ENCODE peak calls at places on chromosomes 6 and 20, in ten cellular contexts. One of them, this sample, is unnamed.

GRCh38 chr6:125020385-125020784 is 58.1 kb downstream of the RNF217 start:
- DNase-seq in astrocyte: peak; percentile 48
- DNase-seq in substantia nigra: no peak
- DNase-seq in adrenal gland: no peak
- DNase-seq in GM19239: no peak
- DNase-seq in HFF-Myc: peak; percentile 51
- DNase-seq in heart right ventricle: no peak
- DNase-seq in stimulated activated CD8-positive, alpha-beta memory T cell treated with anti-CD3 and anti-CD28 coated beads, Interleukin-2, amount 100 ng/mL, for 48 hours: no peak
- DNase-seq in OCI-LY7: no peak
- DNase-seq in stimulated activated CD4-positive, alpha-beta T cell treated with anti-CD3 and anti-CD28 coated beads, TNF-alpha, amount 100 ng/mL, for 1 hour: no peak
- DNase-seq in this sample: no peak

GRCh38 chr20:59830107-59831023 is 103.1 kb downstream of the SYCP2 start:
- DNase-seq in astrocyte: no peak
- DNase-seq in substantia nigra: no peak
- DNase-seq in adrenal gland: peak; percentile 23
- DNase-seq in GM19239: no peak
- DNase-seq in HFF-Myc: no peak
- DNase-seq in heart right ventricle: no peak
- DNase-seq in stimulated activated CD8-positive, alpha-beta memory T cell treated with anti-CD3 and anti-CD28 coated beads, Interleukin-2, amount 100 ng/mL, for 48 hours: no peak
- DNase-seq in OCI-LY7: no peak
- DNase-seq in stimulated activated CD4-positive, alpha-beta T cell treated with anti-CD3 and anti-CD28 coated beads, TNF-alpha, amount 100 ng/mL, for 1 hour: no peak
- DNase-seq in this sample: no peak

GRCh38 chr6:137745321-137745720 is 121.7 kb upstream of the TNFAIP3 start:
- DNase-seq in astrocyte: no peak
- DNase-seq in substantia nigra: no peak
- DNase-seq in adrenal gland: no peak
- DNase-seq in GM19239: no peak
- DNase-seq in HFF-Myc: no peak
- DNase-seq in heart right ventricle: no peak
- DNase-seq in stimulated activated CD8-positive, alpha-beta memory T cell treated with anti-CD3 and anti-CD28 coated beads, Interleukin-2, amount 100 ng/mL, for 48 hours: no peak
- DNase-seq in OCI-LY7: no peak
- DNase-seq in stimulated activated CD4-positive, alpha-beta T cell treated with anti-CD3 and anti-CD28 coated beads, TNF-alpha, amount 100 ng/mL, for 1 hour: no peak
- DNase-seq in this sample: no peak

GRCh38 chr20:63319164-63320040 is 26.4 kb downstream of the COL20A1 start:
- DNase-seq in astrocyte: no peak
- DNase-seq in substantia nigra: no peak
- DNase-seq in adrenal gland: no peak
- DNase-seq in GM19239: no peak
- DNase-seq in HFF-Myc: no peak
- DNase-seq in heart right ventricle: no peak
- DNase-seq in stimulated activated CD8-positive, alpha-beta memory T cell treated with anti-CD3 and anti-CD28 coated beads, Interleukin-2, amount 100 ng/mL, for 48 hours: no peak
- DNase-seq in OCI-LY7: no peak
- DNase-seq in stimulated activated CD4-positive, alpha-beta T cell treated with anti-CD3 and anti-CD28 coated beads, TNF-alpha, amount 100 ng/mL, for 1 hour: no peak
- DNase-seq in this sample: no peak

GRCh38 chr6:26187292-26187691 is 100.1 kb downstream of the HFE start:
- DNase-seq in astrocyte: no peak
- DNase-seq in substantia nigra: no peak
- DNase-seq in adrenal gland: no peak
- DNase-seq in GM19239: no peak
- DNase-seq in HFF-Myc: no peak
- DNase-seq in heart right ventricle: no peak
- DNase-seq in stimulated activated CD8-positive, alpha-beta memory T cell treated with anti-CD3 and anti-CD28 coated beads, Interleukin-2, amount 100 ng/mL, for 48 hours: no peak
- DNase-seq in OCI-LY7: no peak
- DNase-seq in stimulated activated CD4-positive, alpha-beta T cell treated with anti-CD3 and anti-CD28 coated beads, TNF-alpha, amount 100 ng/mL, for 1 hour: no peak
- DNase-seq in this sample: no peak

GRCh38 chr6:126976263-126976797 is 142.1 kb upstream of the RSPO3 start:
- DNase-seq in astrocyte: no peak
- DNase-seq in substantia nigra: no peak
- DNase-seq in adrenal gland: no peak
- DNase-seq in GM19239: no peak
- DNase-seq in HFF-Myc: no peak
- DNase-seq in heart right ventricle: no peak
- DNase-seq in stimulated activated CD8-positive, alpha-beta memory T cell treated with anti-CD3 and anti-CD28 coated beads, Interleukin-2, amount 100 ng/mL, for 48 hours: no peak
- DNase-seq in OCI-LY7: no peak
- DNase-seq in stimulated activated CD4-positive, alpha-beta T cell treated with anti-CD3 and anti-CD28 coated beads, TNF-alpha, amount 100 ng/mL, for 1 hour: no peak
- DNase-seq in this sample: no peak

GRCh38 chr20:378961-379336 is 1.6 kb upstream of the TRIB3 start:
- DNase-seq in astrocyte: no peak
- DNase-seq in substantia nigra: no peak
- DNase-seq in adrenal gland: no peak
- DNase-seq in GM19239: no peak
- DNase-seq in HFF-Myc: no peak
- DNase-seq in heart right ventricle: no peak
- DNase-seq in stimulated activated CD8-positive, alpha-beta memory T cell treated with anti-CD3 and anti-CD28 coated beads, Interleukin-2, amount 100 ng/mL, for 48 hours: no peak
- DNase-seq in OCI-LY7: no peak
- DNase-seq in stimulated activated CD4-positive, alpha-beta T cell treated with anti-CD3 and anti-CD28 coated beads, TNF-alpha, amount 100 ng/mL, for 1 hour: no peak
- DNase-seq in this sample: no peak

GRCh38 chr6:35370799-35371493 is 28.6 kb downstream of the PPARD start:
- DNase-seq in astrocyte: no peak
- DNase-seq in substantia nigra: no peak
- DNase-seq in adrenal gland: peak; percentile 63
- DNase-seq in GM19239: no peak
- DNase-seq in HFF-Myc: no peak
- DNase-seq in heart right ventricle: peak; percentile 30
- DNase-seq in stimulated activated CD8-positive, alpha-beta memory T cell treated with anti-CD3 and anti-CD28 coated beads, Interleukin-2, amount 100 ng/mL, for 48 hours: no peak
- DNase-seq in OCI-LY7: peak; percentile 50
- DNase-seq in stimulated activated CD4-positive, alpha-beta T cell treated with anti-CD3 and anti-CD28 coated beads, TNF-alpha, amount 100 ng/mL, for 1 hour: no peak
- DNase-seq in this sample: no peak

GRCh38 chr6:122033564-122034181 is 365.8 kb upstream of the HSF2 start:
- DNase-seq in astrocyte: peak; percentile 50
- DNase-seq in substantia nigra: no peak
- DNase-seq in adrenal gland: no peak
- DNase-seq in GM19239: no peak
- DNase-seq in HFF-Myc: no peak
- DNase-seq in heart right ventricle: no peak
- DNase-seq in stimulated activated CD8-positive, alpha-beta memory T cell treated with anti-CD3 and anti-CD28 coated beads, Interleukin-2, amount 100 ng/mL, for 48 hours: no peak
- DNase-seq in OCI-LY7: peak; percentile 43
- DNase-seq in stimulated activated CD4-positive, alpha-beta T cell treated with anti-CD3 and anti-CD28 coated beads, TNF-alpha, amount 100 ng/mL, for 1 hour: no peak
- DNase-seq in this sample: no peak

GRCh38 chr6:33431880-33432541 is 12.1 kb downstream of the SYNGAP1 start:
- DNase-seq in astrocyte: no peak
- DNase-seq in substantia nigra: no peak
- DNase-seq in adrenal gland: no peak
- DNase-seq in GM19239: no peak
- DNase-seq in HFF-Myc: no peak
- DNase-seq in heart right ventricle: no peak
- DNase-seq in stimulated activated CD8-positive, alpha-beta memory T cell treated with anti-CD3 and anti-CD28 coated beads, Interleukin-2, amount 100 ng/mL, for 48 hours: no peak
- DNase-seq in OCI-LY7: peak; percentile 81
- DNase-seq in stimulated activated CD4-positive, alpha-beta T cell treated with anti-CD3 and anti-CD28 coated beads, TNF-alpha, amount 100 ng/mL, for 1 hour: no peak
- DNase-seq in this sample: no peak

GRCh38 chr20:56566621-56567020 is 33.6 kb downstream of the FAM209B start:
- DNase-seq in astrocyte: no peak
- DNase-seq in substantia nigra: no peak
- DNase-seq in adrenal gland: no peak
- DNase-seq in GM19239: no peak
- DNase-seq in HFF-Myc: no peak
- DNase-seq in heart right ventricle: peak; percentile 9
- DNase-seq in stimulated activated CD8-positive, alpha-beta memory T cell treated with anti-CD3 and anti-CD28 coated beads, Interleukin-2, amount 100 ng/mL, for 48 hours: no peak
- DNase-seq in OCI-LY7: no peak
- DNase-seq in stimulated activated CD4-positive, alpha-beta T cell treated with anti-CD3 and anti-CD28 coated beads, TNF-alpha, amount 100 ng/mL, for 1 hour: no peak
- DNase-seq in this sample: no peak

GRCh38 chr6:47145212-47145611 is 103.1 kb upstream of the ADGRF1 start:
- DNase-seq in astrocyte: peak; percentile 45
- DNase-seq in substantia nigra: no peak
- DNase-seq in adrenal gland: no peak
- DNase-seq in GM19239: no peak
- DNase-seq in HFF-Myc: no peak
- DNase-seq in heart right ventricle: no peak
- DNase-seq in stimulated activated CD8-positive, alpha-beta memory T cell treated with anti-CD3 and anti-CD28 coated beads, Interleukin-2, amount 100 ng/mL, for 48 hours: no peak
- DNase-seq in OCI-LY7: no peak
- DNase-seq in stimulated activated CD4-positive, alpha-beta T cell treated with anti-CD3 and anti-CD28 coated beads, TNF-alpha, amount 100 ng/mL, for 1 hour: no peak
- DNase-seq in this sample: no peak

GRCh38 chr20:41623625-41624024 is 5.4 kb upstream of the CHD6 start:
- DNase-seq in astrocyte: no peak
- DNase-seq in substantia nigra: no peak
- DNase-seq in adrenal gland: no peak
- DNase-seq in GM19239: no peak
- DNase-seq in HFF-Myc: no peak
- DNase-seq in heart right ventricle: no peak
- DNase-seq in stimulated activated CD8-positive, alpha-beta memory T cell treated with anti-CD3 and anti-CD28 coated beads, Interleukin-2, amount 100 ng/mL, for 48 hours: no peak
- DNase-seq in OCI-LY7: no peak
- DNase-seq in stimulated activated CD4-positive, alpha-beta T cell treated with anti-CD3 and anti-CD28 coated beads, TNF-alpha, amount 100 ng/mL, for 1 hour: no peak
- DNase-seq in this sample: no peak

GRCh38 chr6:44034391-44034861 is 92.8 kb downstream of the MRPL14 start:
- DNase-seq in astrocyte: no peak
- DNase-seq in substantia nigra: no peak
- DNase-seq in adrenal gland: no peak
- DNase-seq in GM19239: no peak
- DNase-seq in HFF-Myc: no peak
- DNase-seq in heart right ventricle: no peak
- DNase-seq in stimulated activated CD8-positive, alpha-beta memory T cell treated with anti-CD3 and anti-CD28 coated beads, Interleukin-2, amount 100 ng/mL, for 48 hours: no peak
- DNase-seq in OCI-LY7: no peak
- DNase-seq in stimulated activated CD4-positive, alpha-beta T cell treated with anti-CD3 and anti-CD28 coated beads, TNF-alpha, amount 100 ng/mL, for 1 hour: no peak
- DNase-seq in this sample: no peak

GRCh38 chr6:100138346-100139022 is 144.5 kb upstream of the MCHR2 start:
- DNase-seq in astrocyte: no peak
- DNase-seq in substantia nigra: no peak
- DNase-seq in adrenal gland: no peak
- DNase-seq in GM19239: no peak
- DNase-seq in HFF-Myc: no peak
- DNase-seq in heart right ventricle: no peak
- DNase-seq in stimulated activated CD8-positive, alpha-beta memory T cell treated with anti-CD3 and anti-CD28 coated beads, Interleukin-2, amount 100 ng/mL, for 48 hours: no peak
- DNase-seq in OCI-LY7: no peak
- DNase-seq in stimulated activated CD4-positive, alpha-beta T cell treated with anti-CD3 and anti-CD28 coated beads, TNF-alpha, amount 100 ng/mL, for 1 hour: no peak
- DNase-seq in this sample: no peak

GRCh38 chr6:135901776-135902524 is 50.4 kb downstream of the PDE7B start:
- DNase-seq in astrocyte: peak; percentile 92
- DNase-seq in substantia nigra: no peak
- DNase-seq in adrenal gland: peak; percentile 72
- DNase-seq in GM19239: no peak
- DNase-seq in HFF-Myc: peak; percentile 65
- DNase-seq in heart right ventricle: peak; percentile 78
- DNase-seq in stimulated activated CD8-positive, alpha-beta memory T cell treated with anti-CD3 and anti-CD28 coated beads, Interleukin-2, amount 100 ng/mL, for 48 hours: no peak
- DNase-seq in OCI-LY7: no peak
- DNase-seq in stimulated activated CD4-positive, alpha-beta T cell treated with anti-CD3 and anti-CD28 coated beads, TNF-alpha, amount 100 ng/mL, for 1 hour: no peak
- DNase-seq in this sample: no peak

GRCh38 chr20:12723811-12724210 is 285.0 kb upstream of the SPTLC3 start:
- DNase-seq in astrocyte: no peak
- DNase-seq in substantia nigra: no peak
- DNase-seq in adrenal gland: no peak
- DNase-seq in GM19239: no peak
- DNase-seq in HFF-Myc: no peak
- DNase-seq in heart right ventricle: no peak
- DNase-seq in stimulated activated CD8-positive, alpha-beta memory T cell treated with anti-CD3 and anti-CD28 coated beads, Interleukin-2, amount 100 ng/mL, for 48 hours: no peak
- DNase-seq in OCI-LY7: no peak
- DNase-seq in stimulated activated CD4-positive, alpha-beta T cell treated with anti-CD3 and anti-CD28 coated beads, TNF-alpha, amount 100 ng/mL, for 1 hour: no peak
- DNase-seq in this sample: no peak

This sample was measured in activated CD8-positive, alpha-beta memory T cell treated with anti-CD3 and anti-CD28 coated beads for 1 hour.